ENCODE peak calls at places on chromosomes 3 and 15, in four cellular contexts. R is HCT116, V is kidney, U is IMR-90. P is an unnamed sample.

GRCh38 chr3:142263126-142263525 is 37.7 kb upstream of the GK5 start:
- DNase-seq in R (no peak), V (no peak), U (no peak), P (no peak)

GRCh38 chr3:10744098-10744465 is 71.9 kb upstream of the SLC6A11 start:
- DNase-seq in R (peak; percentile 23), V (no peak), U (no peak), P (no peak)

GRCh38 chr3:193673845-193674244 is 80.8 kb downstream of the OPA1 start:
- DNase-seq in R (no peak), V (no peak), U (no peak), P (no peak)

GRCh38 chr3:98027084-98027445 is 8.1 kb downstream of the GABRR3 start:
- DNase-seq in R (no peak), V (no peak), U (no peak), P (no peak)

GRCh38 chr3:108001457-108001856 is 89.4 kb downstream of the CD47 start:
- DNase-seq in R (no peak), V (no peak), U (peak; percentile 34), P (no peak)

GRCh38 chr3:135056084-135056730 is 261.1 kb downstream of the EPHB1 start:
- DNase-seq in R (no peak), V (no peak), U (no peak), P (no peak)

GRCh38 chr3:121781611-121782010 is 32.1 kb upstream of the GOLGB1 start:
- DNase-seq in R (no peak), V (no peak), U (no peak), P (no peak)

GRCh38 chr3:36192901-36193300 is 187.4 kb upstream of the STAC start:
- DNase-seq in R (no peak), V (no peak), U (no peak), P (no peak)

GRCh38 chr15:88166330-88166993 is 90.1 kb downstream of the NTRK3 start:
- DNase-seq in R (no peak), V (no peak), U (no peak), P (no peak)

GRCh38 chr3:71504250-71505036 is 79.1 kb downstream of the FOXP1 start:
- DNase-seq in R (peak; percentile 15), V (no peak), U (peak; percentile 96), P (peak; percentile 41)

GRCh38 chr15:65945616-65946015 is 76.3 kb downstream of the RAB11A start:
- DNase-seq in R (no peak), V (no peak), U (no peak), P (no peak)

GRCh38 chr15:45253330-45253729 is 1.3 kb downstream of the SLC28A2 start:
- DNase-seq in R (no peak), V (no peak), U (no peak), P (no peak)

GRCh38 chr3:181581651-181582050 is 130.1 kb upstream of the SOX2 start:
- DNase-seq in R (no peak), V (no peak), U (no peak), P (no peak)

GRCh38 chr3:16668776-16669545 is 63.7 kb upstream of the DAZL start:
- DNase-seq in R (no peak), V (no peak), U (no peak), P (no peak)

GRCh38 chr15:89196994-89197393 is 24.4 kb downstream of the RLBP1 start:
- DNase-seq in R (no peak), V (no peak), U (no peak), P (no peak)

GRCh38 chr3:186825294-186825821 is 17.2 kb upstream of the ADIPOQ start:
- DNase-seq in R (no peak), V (peak; percentile 86), U (peak; percentile 77), P (no peak)

GRCh38 chr3:110165344-110165743 is 828.0 kb upstream of the DPPA4 start:
- DNase-seq in R (no peak), V (no peak), U (peak; percentile 1), P (no peak)

GRCh38 chr15:25793354-25794050 is 69.6 kb downstream of the ATP10A start:
- DNase-seq in R (no peak), V (peak; percentile 26), U (no peak), P (no peak)

GRCh38 chr15:25789616-25790002 is 73.5 kb downstream of the ATP10A start:
- DNase-seq in R (no peak), V (peak; percentile 21), U (no peak), P (no peak)

GRCh38 chr15:25789206-25789605 is 73.9 kb downstream of the ATP10A start:
- DNase-seq in R (no peak), V (peak; percentile 6), U (peak; percentile 20), P (no peak)

GRCh38 chr15:25790003-25790660 is 73.0 kb downstream of the ATP10A start:
- DNase-seq in R (no peak), V (peak; percentile 64), U (peak; percentile 90), P (no peak)

DNA sequence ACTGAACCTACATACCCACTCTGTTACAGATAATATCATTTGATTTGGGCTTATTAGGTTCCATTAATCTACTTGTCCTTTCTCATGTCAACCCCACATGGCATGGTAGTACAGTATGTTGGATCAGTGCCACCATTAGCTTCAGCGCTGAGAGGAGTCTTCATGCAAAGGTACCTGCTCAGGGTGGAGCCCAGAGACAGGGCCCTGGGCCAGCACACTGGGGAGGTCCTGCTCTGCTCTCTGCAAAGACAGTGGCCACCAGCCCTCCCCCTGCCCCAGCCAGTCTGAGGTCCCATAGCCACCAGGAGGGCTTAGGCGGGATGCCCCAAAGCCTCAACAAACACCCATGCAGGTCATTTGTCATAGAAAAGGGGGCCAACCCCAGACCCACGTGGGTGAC is 71.0 kb downstream of the ATP10A start:
- DNase-seq in R (no peak), V (peak; percentile 41), U (no peak), P (no peak)
- H3K9ac ChIP-seq in R (no peak overlapping the region), V (no peak overlapping the region), U (no peak overlapping the region), P (no peak overlapping the region)

GRCh38 chr15:57604502-57604901 is 12.8 kb downstream of the MYZAP start:
- DNase-seq in R (no peak), V (no peak), U (no peak), P (no peak)
- H3K4me1 ChIP-seq in R (peaks cover 17% of the 10 kb centered on the region), V (no peaks in the 10 kb centered on the region), U (no peaks in the 10 kb centered on the region), P (peaks cover 11% of the 10 kb centered on the region)

GRCh38 chr15:56532766-56533455 is 68.0 kb upstream of the MNS1 start:
- DNase-seq in R (no peak), V (no peak), U (no peak), P (no peak)

GRCh38 chr15:56533741-56534416 is 68.9 kb upstream of the MNS1 start:
- DNase-seq in R (no peak), V (no peak), U (no peak), P (no peak)

GRCh38 chr15:56538901-56539545 is 74.1 kb upstream of the MNS1 start:
- DNase-seq in R (no peak), V (no peak), U (no peak), P (no peak)

DNA sequence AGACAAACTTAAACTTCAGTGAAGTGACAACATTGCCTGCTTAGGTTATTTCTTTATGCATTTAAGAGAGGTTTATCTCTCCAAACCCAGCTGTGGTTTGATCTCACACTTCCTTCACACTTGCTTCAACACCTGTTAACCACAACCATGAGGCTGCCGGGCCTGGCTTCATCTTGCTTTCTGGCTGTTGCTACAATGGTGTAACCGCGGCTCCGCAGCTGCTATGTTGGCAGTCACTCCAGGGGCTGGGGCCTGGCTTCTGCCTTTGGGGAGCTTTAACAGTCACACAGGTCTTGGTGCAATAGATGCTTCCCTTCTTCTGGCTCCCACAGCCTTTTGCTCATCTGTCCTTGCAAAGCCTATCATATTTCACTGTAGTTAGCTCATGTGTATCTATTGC is 72.9 kb upstream of the MNS1 start:
- DNase-seq in R (no peak), V (peak; percentile 72), U (no peak), P (no peak)
- H3K9ac ChIP-seq in R (no peak overlapping the region), V (no peak overlapping the region), U (no peak overlapping the region), P (no peak overlapping the region)

GRCh38 chr15:61633951-61634350 is 404.8 kb upstream of the RORA start:
- DNase-seq in R (no peak), V (no peak), U (no peak), P (no peak)
- H3K4me1 ChIP-seq in R (no peaks in the 10 kb centered on the region), V (no peaks in the 10 kb centered on the region), U (no peaks in the 10 kb centered on the region), P (no peaks in the 10 kb centered on the region)

DNA sequence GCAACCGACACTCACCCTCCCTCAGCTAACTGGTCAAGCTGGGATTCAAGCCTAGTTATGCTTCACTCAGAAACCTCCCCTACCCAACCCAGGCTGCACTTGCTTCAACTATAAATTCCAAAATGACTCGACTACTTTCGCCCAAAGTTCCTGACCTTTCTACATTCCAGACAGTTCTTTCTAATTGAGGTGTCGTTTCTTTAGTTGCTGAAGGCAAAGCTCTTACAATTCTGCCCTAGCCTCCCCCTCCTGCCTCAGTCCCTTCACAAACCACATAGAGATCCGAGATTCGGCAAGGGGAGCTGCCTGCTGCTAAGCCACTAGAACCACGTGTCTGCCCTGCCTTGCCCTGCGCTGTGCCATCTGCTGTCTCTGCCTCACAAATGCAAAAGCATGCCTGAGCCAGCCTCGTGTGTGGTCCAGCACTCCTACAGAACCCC is 74.7 kb upstream of the SH3GL3 start:
- DNase-seq in R (no peak), V (no peak), U (no peak), P (no peak)
- H3K9ac ChIP-seq in R (no peak overlapping the region), V (no peak overlapping the region), U (no peak overlapping the region), P (peak overlapping the region; percentile 18)

GRCh38 chr3:46468758-46469600 is 4.3 kb upstream of the LTF start:
- DNase-seq in R (no peak), V (no peak), U (no peak), P (no peak)
- H3K4me1 ChIP-seq in R (no peaks in the 10 kb centered on the region), V (peaks cover under 1% of the 10 kb centered on the region), U (no peaks in the 10 kb centered on the region), P (no peaks in the 10 kb centered on the region)

GRCh38 chr15:22968356-22968755 is 11.8 kb downstream of the CYFIP1 start:
- DNase-seq in R (no peak), V (no peak), U (peak; percentile 97), P (no peak)
- H3K9ac ChIP-seq in R (no peak overlapping the region), V (no peak overlapping the region), U (no peak overlapping the region), P (no peak overlapping the region)